ENCODE peak calls at places on chromosomes 16 and 17, in six cellular contexts. One of them, this sample, is unnamed.

GRCh38 chr16:46688101-46688656 is 799 bp downstream of the VPS35 start:
- DNase-seq in stimulated activated CD4-positive, alpha-beta T cell treated with anti-CD3 and anti-CD28 coated beads, Interleukin-2, amount 100 ng/mL, for 48 hours: no peak
- DNase-seq in T1000: no peak
- DNase-seq in ovary: no peak
- DNase-seq in WTC11: no peak
- DNase-seq in ACHN: no peak
- DNase-seq in this sample: no peak

GRCh38 chr17:21313320-21313719 is 28.8 kb downstream of the MAP2K3 start:
- DNase-seq in stimulated activated CD4-positive, alpha-beta T cell treated with anti-CD3 and anti-CD28 coated beads, Interleukin-2, amount 100 ng/mL, for 48 hours: no peak
- DNase-seq in T1000: no peak
- DNase-seq in ovary: no peak
- DNase-seq in WTC11: no peak
- DNase-seq in ACHN: no peak
- DNase-seq in this sample: no peak

GRCh38 chr17:15384142-15384803 is 42.9 kb upstream of the TEKT3 start:
- DNase-seq in stimulated activated CD4-positive, alpha-beta T cell treated with anti-CD3 and anti-CD28 coated beads, Interleukin-2, amount 100 ng/mL, for 48 hours: no peak
- DNase-seq in T1000: no peak
- DNase-seq in ovary: peak
- DNase-seq in WTC11: no peak
- DNase-seq in ACHN: no peak
- DNase-seq in this sample: no peak

GRCh38 chr16:75927824-75928223 is 201.5 kb upstream of the CPHXL start:
- DNase-seq in stimulated activated CD4-positive, alpha-beta T cell treated with anti-CD3 and anti-CD28 coated beads, Interleukin-2, amount 100 ng/mL, for 48 hours: no peak
- DNase-seq in T1000: no peak
- DNase-seq in ovary: no peak
- DNase-seq in WTC11: no peak
- DNase-seq in ACHN: no peak
- DNase-seq in this sample: no peak

GRCh38 chr17:7769854-7770253 is 52.3 kb downstream of the DNAH2 start:
- DNase-seq in stimulated activated CD4-positive, alpha-beta T cell treated with anti-CD3 and anti-CD28 coated beads, Interleukin-2, amount 100 ng/mL, for 48 hours: no peak
- DNase-seq in T1000: no peak
- DNase-seq in ovary: no peak
- DNase-seq in WTC11: no peak
- DNase-seq in ACHN: no peak
- DNase-seq in this sample: no peak

GRCh38 chr17:39631403-39631802 is 4.7 kb downstream of the PPP1R1B start:
- DNase-seq in stimulated activated CD4-positive, alpha-beta T cell treated with anti-CD3 and anti-CD28 coated beads, Interleukin-2, amount 100 ng/mL, for 48 hours: no peak
- DNase-seq in T1000: no peak
- DNase-seq in ovary: no peak
- DNase-seq in WTC11: peak
- DNase-seq in ACHN: no peak
- DNase-seq in this sample: no peak

GRCh38 chr16:22861585-22861984 is 47.6 kb downstream of the HS3ST2 start:
- DNase-seq in stimulated activated CD4-positive, alpha-beta T cell treated with anti-CD3 and anti-CD28 coated beads, Interleukin-2, amount 100 ng/mL, for 48 hours: no peak
- DNase-seq in T1000: no peak
- DNase-seq in ovary: no peak
- DNase-seq in WTC11: no peak
- DNase-seq in ACHN: no peak
- DNase-seq in this sample: no peak

GRCh38 chr16:81505011-81505660 is 60.5 kb downstream of the CMIP start:
- DNase-seq in stimulated activated CD4-positive, alpha-beta T cell treated with anti-CD3 and anti-CD28 coated beads, Interleukin-2, amount 100 ng/mL, for 48 hours: no peak
- DNase-seq in T1000: no peak
- DNase-seq in ovary: no peak
- DNase-seq in WTC11: no peak
- DNase-seq in ACHN: peak
- DNase-seq in this sample: no peak

GRCh38 chr16:29985271-29985811 is 10.1 kb downstream of the HIRIP3 start:
- DNase-seq in stimulated activated CD4-positive, alpha-beta T cell treated with anti-CD3 and anti-CD28 coated beads, Interleukin-2, amount 100 ng/mL, for 48 hours: no peak
- DNase-seq in T1000: no peak
- DNase-seq in ovary: no peak
- DNase-seq in WTC11: no peak
- DNase-seq in ACHN: no peak
- DNase-seq in this sample: no peak

GRCh38 chr16:17359778-17360177 is 111.0 kb downstream of the XYLT1 start:
- DNase-seq in stimulated activated CD4-positive, alpha-beta T cell treated with anti-CD3 and anti-CD28 coated beads, Interleukin-2, amount 100 ng/mL, for 48 hours: no peak
- DNase-seq in T1000: peak
- DNase-seq in ovary: no peak
- DNase-seq in WTC11: no peak
- DNase-seq in ACHN: no peak
- DNase-seq in this sample: no peak

GRCh38 chr17:19239544-19239943 is 2.4 kb downstream of the EPN2 start:
- DNase-seq in stimulated activated CD4-positive, alpha-beta T cell treated with anti-CD3 and anti-CD28 coated beads, Interleukin-2, amount 100 ng/mL, for 48 hours: no peak
- DNase-seq in T1000: no peak
- DNase-seq in ovary: peak
- DNase-seq in WTC11: no peak
- DNase-seq in ACHN: no peak
- DNase-seq in this sample: no peak

GRCh38 chr17:37527249-37527851 is 37.7 kb downstream of the DUSP14 start:
- DNase-seq in stimulated activated CD4-positive, alpha-beta T cell treated with anti-CD3 and anti-CD28 coated beads, Interleukin-2, amount 100 ng/mL, for 48 hours: no peak
- DNase-seq in T1000: no peak
- DNase-seq in ovary: no peak
- DNase-seq in WTC11: no peak
- DNase-seq in ACHN: peak
- DNase-seq in this sample: peak

GRCh38 chr17:18009609-18010420 is 29.2 kb downstream of the ATPAF2 start:
- DNase-seq in stimulated activated CD4-positive, alpha-beta T cell treated with anti-CD3 and anti-CD28 coated beads, Interleukin-2, amount 100 ng/mL, for 48 hours: no peak
- DNase-seq in T1000: no peak
- DNase-seq in ovary: no peak
- DNase-seq in WTC11: no peak
- DNase-seq in ACHN: no peak
- DNase-seq in this sample: no peak

GRCh38 chr17:1270210-1271019 is at the start of gene BHLHA9:
- DNase-seq in stimulated activated CD4-positive, alpha-beta T cell treated with anti-CD3 and anti-CD28 coated beads, Interleukin-2, amount 100 ng/mL, for 48 hours: no peak
- DNase-seq in T1000: no peak
- DNase-seq in ovary: no peak
- DNase-seq in WTC11: peak
- DNase-seq in ACHN: no peak
- DNase-seq in this sample: no peak

GRCh38 chr17:57523926-57524634 is 221.0 kb downstream of the CCDC182 start:
- DNase-seq in stimulated activated CD4-positive, alpha-beta T cell treated with anti-CD3 and anti-CD28 coated beads, Interleukin-2, amount 100 ng/mL, for 48 hours: no peak
- DNase-seq in T1000: peak
- DNase-seq in ovary: no peak
- DNase-seq in WTC11: no peak
- DNase-seq in ACHN: peak
- DNase-seq in this sample: no peak

GRCh38 chr17:72393553-72393952 is 272.7 kb downstream of the SOX9 start:
- DNase-seq in stimulated activated CD4-positive, alpha-beta T cell treated with anti-CD3 and anti-CD28 coated beads, Interleukin-2, amount 100 ng/mL, for 48 hours: no peak
- DNase-seq in T1000: peak
- DNase-seq in ovary: no peak
- DNase-seq in WTC11: no peak
- DNase-seq in ACHN: peak
- DNase-seq in this sample: no peak

GRCh38 chr16:78973041-78973440 is 627.5 kb downstream of the MAF start:
- DNase-seq in stimulated activated CD4-positive, alpha-beta T cell treated with anti-CD3 and anti-CD28 coated beads, Interleukin-2, amount 100 ng/mL, for 48 hours: no peak
- DNase-seq in T1000: no peak
- DNase-seq in ovary: no peak
- DNase-seq in WTC11: no peak
- DNase-seq in ACHN: no peak
- DNase-seq in this sample: no peak

GRCh38 chr16:49651226-49651625 is 204.7 kb downstream of the ZNF423 start:
- DNase-seq in stimulated activated CD4-positive, alpha-beta T cell treated with anti-CD3 and anti-CD28 coated beads, Interleukin-2, amount 100 ng/mL, for 48 hours: no peak
- DNase-seq in T1000: no peak
- DNase-seq in ovary: no peak
- DNase-seq in WTC11: no peak
- DNase-seq in ACHN: no peak
- DNase-seq in this sample: no peak

GRCh38 chr16:35399133-35399532 is 1939.7 kb downstream of the TP53TG3F start:
- DNase-seq in stimulated activated CD4-positive, alpha-beta T cell treated with anti-CD3 and anti-CD28 coated beads, Interleukin-2, amount 100 ng/mL, for 48 hours: no peak
- DNase-seq in T1000: no peak
- DNase-seq in ovary: no peak
- DNase-seq in WTC11: no peak
- DNase-seq in ACHN: no peak
- DNase-seq in this sample: no peak

GRCh38 chr17:58513391-58513912 is 986 bp downstream of the MTMR4 start:
- DNase-seq in stimulated activated CD4-positive, alpha-beta T cell treated with anti-CD3 and anti-CD28 coated beads, Interleukin-2, amount 100 ng/mL, for 48 hours: no peak
- DNase-seq in T1000: no peak
- DNase-seq in ovary: no peak
- DNase-seq in WTC11: no peak
- DNase-seq in ACHN: no peak
- DNase-seq in this sample: peak

GRCh38 chr16:57279780-57280638 is 4.5 kb downstream of the PLLP start:
- DNase-seq in stimulated activated CD4-positive, alpha-beta T cell treated with anti-CD3 and anti-CD28 coated beads, Interleukin-2, amount 100 ng/mL, for 48 hours: no peak
- DNase-seq in T1000: no peak
- DNase-seq in ovary: no peak
- DNase-seq in WTC11: no peak
- DNase-seq in ACHN: no peak
- DNase-seq in this sample: no peak

GRCh38 chr16:23491490-23492391 is 18.6 kb downstream of the GGA2 start:
- DNase-seq in stimulated activated CD4-positive, alpha-beta T cell treated with anti-CD3 and anti-CD28 coated beads, Interleukin-2, amount 100 ng/mL, for 48 hours: no peak
- DNase-seq in T1000: no peak
- DNase-seq in ovary: no peak
- DNase-seq in WTC11: no peak
- DNase-seq in ACHN: peak
- DNase-seq in this sample: no peak

GRCh38 chr17:57662644-57663308 is 82.3 kb downstream of the CCDC182 start:
- DNase-seq in stimulated activated CD4-positive, alpha-beta T cell treated with anti-CD3 and anti-CD28 coated beads, Interleukin-2, amount 100 ng/mL, for 48 hours: peak
- DNase-seq in T1000: peak
- DNase-seq in ovary: peak
- DNase-seq in WTC11: peak
- DNase-seq in ACHN: peak
- DNase-seq in this sample: peak

GRCh38 chr17:43171761-43172487 is 910 bp downstream of the NBR1 start:
- DNase-seq in stimulated activated CD4-positive, alpha-beta T cell treated with anti-CD3 and anti-CD28 coated beads, Interleukin-2, amount 100 ng/mL, for 48 hours: no peak
- DNase-seq in T1000: peak
- DNase-seq in ovary: peak
- DNase-seq in WTC11: no peak
- DNase-seq in ACHN: peak
- DNase-seq in this sample: peak

GRCh38 chr16:19923396-19923795 is 38.7 kb upstream of the GPRC5B start:
- DNase-seq in stimulated activated CD4-positive, alpha-beta T cell treated with anti-CD3 and anti-CD28 coated beads, Interleukin-2, amount 100 ng/mL, for 48 hours: no peak
- DNase-seq in T1000: no peak
- DNase-seq in ovary: no peak
- DNase-seq in WTC11: no peak
- DNase-seq in ACHN: no peak
- DNase-seq in this sample: no peak

GRCh38 chr17:66841744-66842143 is 6.8 kb downstream of the CACNG5 start:
- DNase-seq in stimulated activated CD4-positive, alpha-beta T cell treated with anti-CD3 and anti-CD28 coated beads, Interleukin-2, amount 100 ng/mL, for 48 hours: no peak
- DNase-seq in T1000: no peak
- DNase-seq in ovary: no peak
- DNase-seq in WTC11: no peak
- DNase-seq in ACHN: no peak
- DNase-seq in this sample: no peak

GRCh38 chr16:88347656-88348376 is 34.9 kb upstream of the ZNF469 start:
- DNase-seq in stimulated activated CD4-positive, alpha-beta T cell treated with anti-CD3 and anti-CD28 coated beads, Interleukin-2, amount 100 ng/mL, for 48 hours: peak
- DNase-seq in T1000: no peak
- DNase-seq in ovary: no peak
- DNase-seq in WTC11: no peak
- DNase-seq in ACHN: no peak
- DNase-seq in this sample: no peak

GRCh38 chr17:65953316-65954147 is 238.4 kb downstream of the CEP112 start:
- DNase-seq in stimulated activated CD4-positive, alpha-beta T cell treated with anti-CD3 and anti-CD28 coated beads, Interleukin-2, amount 100 ng/mL, for 48 hours: no peak
- DNase-seq in T1000: no peak
- DNase-seq in ovary: no peak
- DNase-seq in WTC11: peak
- DNase-seq in ACHN: no peak
- DNase-seq in this sample: peak

GRCh38 chr17:45172541-45173286 is 11.0 kb downstream of the HEXIM2 start:
- DNase-seq in stimulated activated CD4-positive, alpha-beta T cell treated with anti-CD3 and anti-CD28 coated beads, Interleukin-2, amount 100 ng/mL, for 48 hours: peak
- DNase-seq in T1000: peak
- DNase-seq in ovary: peak
- DNase-seq in WTC11: peak
- DNase-seq in ACHN: peak
- DNase-seq in this sample: peak